ENCODE peak calls at places on chromosomes 16 and 17, in five cellular contexts. C is prostate gland; L is activated T-helper 1 cell treated with anti-CD3 and anti-CD28 coated beads, Interleukin-2, amount 50 U/mL, for 16 hours; F is psoas muscle; E is LoVo. D is an unnamed sample.

GRCh38 chr16:17538942-17539341 is 68.2 kb upstream of the XYLT1 start:
- DNase-seq in C (no peak), L (no peak), F (no peak), E (no peak), D (no peak)

GRCh38 chr16:54417384-54417783 is 130.8 kb upstream of the IRX3 start:
- DNase-seq in C (no peak), L (no peak), F (no peak), E (no peak), D (no peak)

GRCh38 chr16:22264786-22265185 is 32.4 kb upstream of the POLR3E start:
- DNase-seq in C (no peak), L (no peak), F (no peak), E (no peak), D (no peak)

GRCh38 chr16:86697715-86698114 is 119.4 kb downstream of the FOXL1 start:
- DNase-seq in C (no peak), L (no peak), F (no peak), E (no peak), D (no peak)

GRCh38 chr17:50221500-50222480 is 20.4 kb upstream of the COL1A1 start:
- DNase-seq in C (no peak), L (no peak), F (peak), E (no peak), D (no peak)

GRCh38 chr16:261031-261691 is 14.6 kb downstream of the RGS11 start:
- DNase-seq in C (no peak), L (no peak), F (no peak), E (no peak), D (no peak)

GRCh38 chr16:10565167-10565566 is 15.2 kb downstream of the EMP2 start:
- DNase-seq in C (no peak), L (no peak), F (no peak), E (no peak), D (no peak)

GRCh38 chr17:51461578-51462004 is 201.2 kb downstream of the UTP18 start:
- DNase-seq in C (peak), L (peak), F (peak), E (peak), D (peak)

GRCh38 chr17:60601443-60602384 is 1.7 kb downstream of the PPM1D start:
- DNase-seq in C (peak), L (no peak), F (no peak), E (peak), D (peak)

GRCh38 chr17:82330322-82331239 is 3.0 kb downstream of the SECTM1 start:
- DNase-seq in C (no peak), L (no peak), F (no peak), E (peak), D (no peak)

GRCh38 chr17:52287611-52288010 is 129.1 kb upstream of the CA10 start:
- DNase-seq in C (no peak), L (no peak), F (no peak), E (no peak), D (no peak)

GRCh38 chr16:87487361-87487924 is 5.4 kb downstream of the ZCCHC14 start:
- DNase-seq in C (no peak), L (no peak), F (peak), E (peak), D (no peak)

GRCh38 chr17:20010099-20010863 is 1.1 kb downstream of the SPECC1 start:
- DNase-seq in C (peak), L (no peak), F (no peak), E (peak), D (peak)

D was measured in pons.